ENCODE peak calls at places on chromosomes 1 and 21, in five cellular contexts. P is H1, L is HCT116, R is fibroblast of lung, U is GM12865. Q is an unnamed sample.

GRCh38 chr1:50735443-50735842 is 224.6 kb downstream of the FAF1 start:
- DNase-seq in P (no peak), L (no peak), R (peak), U (peak), Q (no peak)

GRCh38 chr1:86137458-86137857 is 19.1 kb downstream of the COL24A1 start:
- DNase-seq in P (no peak), L (no peak), R (peak), U (no peak), Q (no peak)

GRCh38 chr21:39422468-39423241 is 22.9 kb downstream of the LCA5L start:
- DNase-seq in P (no peak), L (no peak), R (no peak), U (no peak), Q (no peak)

GRCh38 chr1:21897844-21898243 is 39.3 kb downstream of the HSPG2 start:
- DNase-seq in P (no peak), L (no peak), R (no peak), U (no peak), Q (no peak)

GRCh38 chr1:145892486-145893087 is 6.9 kb upstream of the ANKRD35 start:
- DNase-seq in P (no peak), L (no peak), R (peak), U (no peak), Q (peak)

GRCh38 chr1:21294266-21295058 is 4.2 kb upstream of the ECE1 start:
- DNase-seq in P (no peak), L (peak), R (peak), U (peak), Q (no peak)

GRCh38 chr1:85223334-85223733 is 22.5 kb upstream of the SYDE2 start:
- DNase-seq in P (no peak), L (no peak), R (no peak), U (no peak), Q (no peak)

GRCh38 chr21:44514218-44514520 is 25.8 kb downstream of the KRTAP10-1 start:
- DNase-seq in P (no peak), L (no peak), R (no peak), U (no peak), Q (no peak)

GRCh38 chr1:171653796-171654704 is 1.6 kb upstream of the MYOC start:
- DNase-seq in P (no peak), L (no peak), R (peak), U (no peak), Q (peak)

GRCh38 chr1:117590273-117590925 is 15.4 kb upstream of the TENT5C start:
- DNase-seq in P (no peak), L (no peak), R (no peak), U (no peak), Q (no peak)

GRCh38 chr1:25707280-25708016 is 90.9 kb downstream of the MAN1C1 start:
- DNase-seq in P (no peak), L (no peak), R (no peak), U (no peak), Q (no peak)

GRCh38 chr1:151371744-151372410 is 628 bp downstream of the SELENBP1 start:
- DNase-seq in P (no peak), L (no peak), R (peak), U (no peak), Q (peak)

GRCh38 chr21:45014747-45015468 is 59.5 kb upstream of the ADARB1 start:
- DNase-seq in P (no peak), L (no peak), R (no peak), U (no peak), Q (no peak)

GRCh38 chr1:24540051-24540905 is 15.6 kb upstream of the NCMAP start:
- DNase-seq in P (no peak), L (no peak), R (no peak), U (no peak), Q (no peak)

GRCh38 chr1:3132685-3133084 is 63.7 kb downstream of the PRDM16 start:
- DNase-seq in P (no peak), L (no peak), R (no peak), U (no peak), Q (no peak)

GRCh38 chr1:204130989-204131892 is 20.6 kb downstream of the ETNK2 start:
- DNase-seq in P (no peak), L (peak), R (peak), U (no peak), Q (peak)

GRCh38 chr1:16145988-16146887 is 9.6 kb downstream of the EPHA2 start:
- DNase-seq in P (peak), L (no peak), R (peak), U (peak), Q (peak)

GRCh38 chr21:30268608-30269197 is 14.0 kb downstream of the KRTAP24-1 start:
- DNase-seq in P (peak), L (no peak), R (no peak), U (peak), Q (no peak)

GRCh38 chr1:15684042-15684461 is at the start of gene PLEKHM2:
- DNase-seq in P (no peak), L (no peak), R (peak), U (peak), Q (peak)

GRCh38 chr1:1621682-1622577 is 6.6 kb downstream of the MIB2 start:
- DNase-seq in P (no peak), L (no peak), R (peak), U (no peak), Q (peak)

GRCh38 chr1:78045850-78046778 is at the start of gene GIPC2:
- DNase-seq in P (peak), L (no peak), R (peak), U (no peak), Q (peak)

GRCh38 chr1:2194319-2194897 is at the start of gene FAAP20:
- DNase-seq in P (no peak), L (peak), R (peak), U (peak), Q (peak)

GRCh38 chr1:178362784-178363183 is 134.0 kb downstream of the CLEC20A start:
- DNase-seq in P (no peak), L (no peak), R (peak), U (no peak), Q (no peak)

GRCh38 chr1:117674521-117675400 is 68.9 kb downstream of the TENT5C start:
- DNase-seq in P (no peak), L (no peak), R (peak), U (peak), Q (peak)

GRCh38 chr1:228329887-228330286 is 76.7 kb downstream of the TRIM11 start:
- DNase-seq in P (no peak), L (no peak), R (no peak), U (no peak), Q (no peak)

GRCh38 chr1:24177161-24177560 is 9.9 kb downstream of the IFNLR1 start:
- DNase-seq in P (no peak), L (no peak), R (no peak), U (peak), Q (no peak)

GRCh38 chr1:20726107-20726911 is 6.2 kb downstream of the SH2D5 start:
- DNase-seq in P (no peak), L (no peak), R (no peak), U (no peak), Q (no peak)

GRCh38 chr1:145751491-145752021 is 32.3 kb downstream of the CD160 start:
- DNase-seq in P (no peak), L (no peak), R (peak), U (no peak), Q (peak)

GRCh38 chr21:33478858-33479678 is 706 bp downstream of the TMEM50B start:
- DNase-seq in P (peak), L (no peak), R (peak), U (peak), Q (peak)

GRCh38 chr21:18318156-18318555 is 73.5 kb downstream of the CHODL start:
- DNase-seq in P (no peak), L (no peak), R (no peak), U (no peak), Q (no peak)

GRCh38 chr1:89995595-89996397 is 886 bp downstream of the ZNF326 start:
- DNase-seq in P (no peak), L (no peak), R (peak), U (no peak), Q (peak)

GRCh38 chr1:25501235-25502058 is 42.0 kb upstream of the LDLRAP1 start:
- DNase-seq in P (peak), L (peak), R (peak), U (no peak), Q (peak)

GRCh38 chr1:60463146-60463545 is 389.6 kb upstream of the C1orf87 start:
- DNase-seq in P (no peak), L (no peak), R (no peak), U (no peak), Q (no peak)

GRCh38 chr1:192807221-192807967 is 1.4 kb upstream of the RGS2 start:
- DNase-seq in P (no peak), L (no peak), R (peak), U (peak), Q (no peak)

GRCh38 chr1:2971609-2972008 is 49.7 kb upstream of the ACTRT2 start:
- DNase-seq in P (no peak), L (no peak), R (no peak), U (no peak), Q (no peak)

GRCh38 chr21:42124081-42124480 is 53.0 kb downstream of the UMODL1 start:
- DNase-seq in P (no peak), L (no peak), R (no peak), U (no peak), Q (no peak)

GRCh38 chr1:211935448-211935970 is 99.8 kb downstream of the INTS7 start:
- DNase-seq in P (no peak), L (no peak), R (no peak), U (peak), Q (no peak)

DNA sequence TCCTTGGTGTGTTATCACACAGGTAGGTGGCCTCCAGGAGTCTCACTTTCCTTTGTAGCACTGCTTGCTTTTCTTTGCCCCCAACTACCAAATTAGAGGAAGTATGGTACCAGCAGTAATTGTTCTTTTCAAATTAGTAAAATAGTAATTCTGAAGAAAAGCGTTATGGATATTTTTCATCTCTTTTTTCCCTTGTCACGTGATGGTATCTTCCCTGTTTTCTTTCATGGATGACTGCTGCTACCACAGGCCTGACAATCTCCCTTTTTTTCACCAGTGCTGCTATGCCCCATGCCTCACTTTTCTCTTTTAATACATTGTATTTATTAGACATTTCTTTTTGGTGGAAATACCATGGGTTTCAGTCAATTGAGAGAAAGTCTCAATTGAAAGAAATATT is 3.3 kb downstream of the ZBTB37 start:
- DNase-seq in P (no peak), L (no peak), R (no peak), U (no peak), Q (no peak)
- H3K4me3 ChIP-seq in P (no peak), L (no peak), R (no peak), U (no peak), Q (no peak)

GRCh38 chr1:73635021-73635420 is 563.0 kb downstream of the LRRIQ3 start:
- DNase-seq in P (no peak), L (no peak), R (no peak), U (no peak), Q (no peak)
- H3K4me3 ChIP-seq in P (no peak), L (no peak), R (no peak), U (no peak), Q (no peak)

DNA sequence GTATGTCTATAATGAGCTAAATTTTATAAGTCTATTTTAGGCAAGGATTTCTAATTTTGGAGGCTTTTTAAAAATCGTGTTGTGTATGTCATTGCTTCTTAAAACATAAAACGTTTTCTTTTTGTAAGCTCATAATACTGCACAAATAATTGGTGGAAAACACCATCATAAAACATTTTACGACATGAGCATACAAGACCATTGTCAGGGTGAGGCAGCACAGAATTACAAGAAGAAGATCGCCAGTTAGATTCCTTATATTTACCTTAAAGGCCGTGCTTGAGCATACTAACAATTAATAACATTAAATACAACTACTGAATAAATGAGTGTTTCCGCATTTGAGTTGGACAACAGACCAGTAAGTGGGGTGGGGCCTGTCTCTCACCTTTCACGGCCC is 19.1 kb upstream of the LMX1A start:
- DNase-seq in P (no peak), L (no peak), R (no peak), U (no peak), Q (no peak)
- H3K4me3 ChIP-seq in P (peak), L (peak), R (no peak), U (no peak), Q (peak)

GRCh38 chr1:115281143-115281542 is 56.9 kb downstream of the NGF start:
- DNase-seq in P (no peak), L (no peak), R (no peak), U (no peak), Q (no peak)
- H3K4me3 ChIP-seq in P (no peak), L (no peak), R (no peak), U (no peak), Q (no peak)

GRCh38 chr1:161160763-161161162 is 1.5 kb downstream of the USP21 start:
- DNase-seq in P (no peak), L (no peak), R (no peak), U (no peak), Q (no peak)
- H3K4me3 ChIP-seq in P (no peak), L (peak), R (no peak), U (no peak), Q (no peak)